ENCODE peak calls at places on chromosomes 6 and 20, in nine cellular contexts. One of them, this sample, is unnamed.

GRCh38 chr20:64029293-64030117 is 6.5 kb upstream of the C20orf204 start:
- DNase-seq in AG09309: no peak
- DNase-seq in right cardiac atrium: peak
- DNase-seq in lower lobe of right lung: no peak
- DNase-seq in brain microvascular endothelial cell: no peak
- DNase-seq in pancreas: no peak
- DNase-seq in astrocyte of the spinal cord: no peak
- DNase-seq in neuronal stem cell: no peak
- DNase-seq in Peyer's patch: no peak
- DNase-seq in this sample: no peak

GRCh38 chr20:62742979-62743776 is 34.5 kb downstream of the NTSR1 start:
- DNase-seq in AG09309: no peak
- DNase-seq in right cardiac atrium: peak
- DNase-seq in lower lobe of right lung: peak
- DNase-seq in brain microvascular endothelial cell: no peak
- DNase-seq in pancreas: no peak
- DNase-seq in astrocyte of the spinal cord: no peak
- DNase-seq in neuronal stem cell: no peak
- DNase-seq in Peyer's patch: no peak
- DNase-seq in this sample: no peak

GRCh38 chr6:144064402-144064830 is 31.0 kb downstream of the SF3B5 start:
- DNase-seq in AG09309: no peak
- DNase-seq in right cardiac atrium: peak
- DNase-seq in lower lobe of right lung: peak
- DNase-seq in brain microvascular endothelial cell: no peak
- DNase-seq in pancreas: peak
- DNase-seq in astrocyte of the spinal cord: no peak
- DNase-seq in neuronal stem cell: peak
- DNase-seq in Peyer's patch: peak
- DNase-seq in this sample: no peak

GRCh38 chr20:36824142-36824940 is 50.8 kb upstream of the DSN1 start:
- DNase-seq in AG09309: no peak
- DNase-seq in right cardiac atrium: no peak
- DNase-seq in lower lobe of right lung: no peak
- DNase-seq in brain microvascular endothelial cell: no peak
- DNase-seq in pancreas: no peak
- DNase-seq in astrocyte of the spinal cord: peak
- DNase-seq in neuronal stem cell: no peak
- DNase-seq in Peyer's patch: no peak
- DNase-seq in this sample: no peak

GRCh38 chr6:118371955-118372354 is 176.1 kb upstream of the PLN start:
- DNase-seq in AG09309: no peak
- DNase-seq in right cardiac atrium: no peak
- DNase-seq in lower lobe of right lung: no peak
- DNase-seq in brain microvascular endothelial cell: no peak
- DNase-seq in pancreas: no peak
- DNase-seq in astrocyte of the spinal cord: no peak
- DNase-seq in neuronal stem cell: no peak
- DNase-seq in Peyer's patch: no peak
- DNase-seq in this sample: no peak

GRCh38 chr6:16769131-16769985 is 8.1 kb upstream of the ATXN1 start:
- DNase-seq in AG09309: peak
- DNase-seq in right cardiac atrium: no peak
- DNase-seq in lower lobe of right lung: no peak
- DNase-seq in brain microvascular endothelial cell: peak
- DNase-seq in pancreas: peak
- DNase-seq in astrocyte of the spinal cord: peak
- DNase-seq in neuronal stem cell: no peak
- DNase-seq in Peyer's patch: no peak
- DNase-seq in this sample: no peak

GRCh38 chr20:721876-722275 is 46.3 kb upstream of the SCRT2 start:
- DNase-seq in AG09309: no peak
- DNase-seq in right cardiac atrium: no peak
- DNase-seq in lower lobe of right lung: no peak
- DNase-seq in brain microvascular endothelial cell: no peak
- DNase-seq in pancreas: no peak
- DNase-seq in astrocyte of the spinal cord: no peak
- DNase-seq in neuronal stem cell: no peak
- DNase-seq in Peyer's patch: peak
- DNase-seq in this sample: no peak

GRCh38 chr6:148681666-148682065 is 65.2 kb upstream of the UST start:
- DNase-seq in AG09309: no peak
- DNase-seq in right cardiac atrium: no peak
- DNase-seq in lower lobe of right lung: no peak
- DNase-seq in brain microvascular endothelial cell: no peak
- DNase-seq in pancreas: no peak
- DNase-seq in astrocyte of the spinal cord: no peak
- DNase-seq in neuronal stem cell: no peak
- DNase-seq in Peyer's patch: no peak
- DNase-seq in this sample: no peak

GRCh38 chr6:77292564-77293546 is 170.4 kb downstream of the HTR1B start:
- DNase-seq in AG09309: peak
- DNase-seq in right cardiac atrium: no peak
- DNase-seq in lower lobe of right lung: no peak
- DNase-seq in brain microvascular endothelial cell: peak
- DNase-seq in pancreas: no peak
- DNase-seq in astrocyte of the spinal cord: peak
- DNase-seq in neuronal stem cell: no peak
- DNase-seq in Peyer's patch: no peak
- DNase-seq in this sample: no peak

GRCh38 chr6:136822051-136822378 is 377 bp upstream of the PEX7 start:
- DNase-seq in AG09309: no peak
- DNase-seq in right cardiac atrium: no peak
- DNase-seq in lower lobe of right lung: peak
- DNase-seq in brain microvascular endothelial cell: no peak
- DNase-seq in pancreas: no peak
- DNase-seq in astrocyte of the spinal cord: no peak
- DNase-seq in neuronal stem cell: no peak
- DNase-seq in Peyer's patch: peak
- DNase-seq in this sample: no peak

GRCh38 chr20:22352019-22352418 is 232.4 kb downstream of the FOXA2 start:
- DNase-seq in AG09309: no peak
- DNase-seq in right cardiac atrium: no peak
- DNase-seq in lower lobe of right lung: no peak
- DNase-seq in brain microvascular endothelial cell: no peak
- DNase-seq in pancreas: peak
- DNase-seq in astrocyte of the spinal cord: no peak
- DNase-seq in neuronal stem cell: no peak
- DNase-seq in Peyer's patch: no peak
- DNase-seq in this sample: peak

GRCh38 chr6:33828764-33829731 is 25.2 kb upstream of the MLN start:
- DNase-seq in AG09309: no peak
- DNase-seq in right cardiac atrium: no peak
- DNase-seq in lower lobe of right lung: peak
- DNase-seq in brain microvascular endothelial cell: no peak
- DNase-seq in pancreas: no peak
- DNase-seq in astrocyte of the spinal cord: no peak
- DNase-seq in neuronal stem cell: no peak
- DNase-seq in Peyer's patch: no peak
- DNase-seq in this sample: no peak

GRCh38 chr6:30769088-30769852 is 24.9 kb upstream of the IER3 start:
- DNase-seq in AG09309: peak
- DNase-seq in right cardiac atrium: peak
- DNase-seq in lower lobe of right lung: peak
- DNase-seq in brain microvascular endothelial cell: peak
- DNase-seq in pancreas: peak
- DNase-seq in astrocyte of the spinal cord: peak
- DNase-seq in neuronal stem cell: no peak
- DNase-seq in Peyer's patch: peak
- DNase-seq in this sample: no peak

GRCh38 chr6:98467902-98468301 is 366.5 kb upstream of the POU3F2 start:
- DNase-seq in AG09309: no peak
- DNase-seq in right cardiac atrium: no peak
- DNase-seq in lower lobe of right lung: no peak
- DNase-seq in brain microvascular endothelial cell: no peak
- DNase-seq in pancreas: no peak
- DNase-seq in astrocyte of the spinal cord: no peak
- DNase-seq in neuronal stem cell: no peak
- DNase-seq in Peyer's patch: no peak
- DNase-seq in this sample: no peak

GRCh38 chr6:135251964-135252429 is 70.9 kb downstream of the MYB start:
- DNase-seq in AG09309: no peak
- DNase-seq in right cardiac atrium: no peak
- DNase-seq in lower lobe of right lung: no peak
- DNase-seq in brain microvascular endothelial cell: peak
- DNase-seq in pancreas: no peak
- DNase-seq in astrocyte of the spinal cord: peak
- DNase-seq in neuronal stem cell: no peak
- DNase-seq in Peyer's patch: no peak
- DNase-seq in this sample: no peak

GRCh38 chr20:4626228-4626627 is 95.5 kb upstream of the PRND start:
- DNase-seq in AG09309: no peak
- DNase-seq in right cardiac atrium: no peak
- DNase-seq in lower lobe of right lung: no peak
- DNase-seq in brain microvascular endothelial cell: no peak
- DNase-seq in pancreas: no peak
- DNase-seq in astrocyte of the spinal cord: no peak
- DNase-seq in neuronal stem cell: no peak
- DNase-seq in Peyer's patch: no peak
- DNase-seq in this sample: no peak

GRCh38 chr6:74734901-74735300 is 471.0 kb downstream of the COL12A1 start:
- DNase-seq in AG09309: no peak
- DNase-seq in right cardiac atrium: no peak
- DNase-seq in lower lobe of right lung: no peak
- DNase-seq in brain microvascular endothelial cell: no peak
- DNase-seq in pancreas: no peak
- DNase-seq in astrocyte of the spinal cord: no peak
- DNase-seq in neuronal stem cell: no peak
- DNase-seq in Peyer's patch: no peak
- DNase-seq in this sample: no peak

GRCh38 chr6:157675859-157676640 is 147.0 kb upstream of the SNX9 start:
- DNase-seq in AG09309: no peak
- DNase-seq in right cardiac atrium: no peak
- DNase-seq in lower lobe of right lung: no peak
- DNase-seq in brain microvascular endothelial cell: no peak
- DNase-seq in pancreas: no peak
- DNase-seq in astrocyte of the spinal cord: no peak
- DNase-seq in neuronal stem cell: no peak
- DNase-seq in Peyer's patch: no peak
- DNase-seq in this sample: no peak

GRCh38 chr6:157673596-157673995 is 149.4 kb upstream of the SNX9 start:
- DNase-seq in AG09309: no peak
- DNase-seq in right cardiac atrium: no peak
- DNase-seq in lower lobe of right lung: no peak
- DNase-seq in brain microvascular endothelial cell: no peak
- DNase-seq in pancreas: no peak
- DNase-seq in astrocyte of the spinal cord: no peak
- DNase-seq in neuronal stem cell: no peak
- DNase-seq in Peyer's patch: no peak
- DNase-seq in this sample: no peak

GRCh38 chr6:157672726-157673412 is 150.2 kb upstream of the SNX9 start:
- DNase-seq in AG09309: no peak
- DNase-seq in right cardiac atrium: peak
- DNase-seq in lower lobe of right lung: no peak
- DNase-seq in brain microvascular endothelial cell: no peak
- DNase-seq in pancreas: no peak
- DNase-seq in astrocyte of the spinal cord: no peak
- DNase-seq in neuronal stem cell: no peak
- DNase-seq in Peyer's patch: no peak
- DNase-seq in this sample: no peak

GRCh38 chr6:157677235-157677634 is 145.8 kb upstream of the SNX9 start:
- DNase-seq in AG09309: no peak
- DNase-seq in right cardiac atrium: no peak
- DNase-seq in lower lobe of right lung: no peak
- DNase-seq in brain microvascular endothelial cell: no peak
- DNase-seq in pancreas: no peak
- DNase-seq in astrocyte of the spinal cord: no peak
- DNase-seq in neuronal stem cell: no peak
- DNase-seq in Peyer's patch: no peak
- DNase-seq in this sample: no peak

GRCh38 chr6:157674061-157674460 is 149.0 kb upstream of the SNX9 start:
- DNase-seq in AG09309: no peak
- DNase-seq in right cardiac atrium: no peak
- DNase-seq in lower lobe of right lung: no peak
- DNase-seq in brain microvascular endothelial cell: no peak
- DNase-seq in pancreas: no peak
- DNase-seq in astrocyte of the spinal cord: no peak
- DNase-seq in neuronal stem cell: no peak
- DNase-seq in Peyer's patch: no peak
- DNase-seq in this sample: no peak
- H3K4me3 ChIP-seq in AG09309: no peak
- H3K4me3 ChIP-seq in right cardiac atrium: no peak
- H3K4me3 ChIP-seq in lower lobe of right lung: no peak
- H3K4me3 ChIP-seq in brain microvascular endothelial cell: no peak
- H3K4me3 ChIP-seq in pancreas: no peak
- H3K4me3 ChIP-seq in astrocyte of the spinal cord: no peak
- H3K4me3 ChIP-seq in neuronal stem cell: no peak
- H3K4me3 ChIP-seq in Peyer's patch: no peak
- H3K4me3 ChIP-seq in this sample: no peak

DNA sequence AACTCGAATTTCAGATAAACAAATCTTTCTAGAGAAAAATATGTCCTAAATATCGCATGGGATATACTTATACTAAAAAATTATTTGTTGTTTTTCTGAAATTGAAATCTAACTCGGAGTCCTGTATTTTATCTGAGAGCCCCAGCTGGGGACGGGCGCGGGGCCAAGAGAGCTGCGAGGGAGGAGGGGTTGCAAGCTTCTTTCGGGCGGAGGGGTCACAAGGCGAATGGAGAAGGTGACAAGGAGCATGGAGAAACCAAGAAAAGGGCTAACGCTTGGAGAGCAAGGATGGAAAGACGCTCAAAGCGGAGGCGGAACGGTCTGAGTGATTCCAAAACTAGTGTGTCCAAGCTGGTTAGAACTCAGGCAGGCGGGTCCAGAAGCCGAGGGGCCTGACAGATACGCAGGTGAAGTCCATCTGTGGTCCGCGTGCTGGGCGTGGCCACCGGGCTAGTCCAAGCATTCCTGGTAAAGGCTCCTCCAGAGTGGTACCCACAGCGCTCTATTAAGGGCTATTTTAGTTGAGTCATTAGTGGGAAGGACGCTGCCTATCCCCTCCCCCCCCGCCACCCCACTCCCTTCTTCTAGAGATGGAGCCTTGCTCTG is 41.5 kb upstream of the ZNFX1 start:
- DNase-seq in AG09309: no peak
- DNase-seq in right cardiac atrium: peak
- DNase-seq in lower lobe of right lung: no peak
- DNase-seq in brain microvascular endothelial cell: no peak
- DNase-seq in pancreas: no peak
- DNase-seq in astrocyte of the spinal cord: no peak
- DNase-seq in neuronal stem cell: no peak
- DNase-seq in Peyer's patch: no peak
- DNase-seq in this sample: no peak
- H3K4me3 ChIP-seq in AG09309: no peak
- H3K4me3 ChIP-seq in right cardiac atrium: peak
- H3K4me3 ChIP-seq in lower lobe of right lung: peak
- H3K4me3 ChIP-seq in brain microvascular endothelial cell: no peak
- H3K4me3 ChIP-seq in pancreas: peak
- H3K4me3 ChIP-seq in astrocyte of the spinal cord: no peak
- H3K4me3 ChIP-seq in neuronal stem cell: no peak
- H3K4me3 ChIP-seq in Peyer's patch: peak
- H3K4me3 ChIP-seq in this sample: peak

GRCh38 chr6:158558415-158559306 is 1.2 kb upstream of the TMEM181 start:
- DNase-seq in AG09309: no peak
- DNase-seq in right cardiac atrium: no peak
- DNase-seq in lower lobe of right lung: no peak
- DNase-seq in brain microvascular endothelial cell: no peak
- DNase-seq in pancreas: no peak
- DNase-seq in astrocyte of the spinal cord: no peak
- DNase-seq in neuronal stem cell: no peak
- DNase-seq in Peyer's patch: no peak
- DNase-seq in this sample: no peak
- H3K4me3 ChIP-seq in AG09309: no peak
- H3K4me3 ChIP-seq in right cardiac atrium: no peak
- H3K4me3 ChIP-seq in lower lobe of right lung: peak
- H3K4me3 ChIP-seq in brain microvascular endothelial cell: no peak
- H3K4me3 ChIP-seq in pancreas: no peak
- H3K4me3 ChIP-seq in astrocyte of the spinal cord: no peak
- H3K4me3 ChIP-seq in neuronal stem cell: no peak
- H3K4me3 ChIP-seq in Peyer's patch: no peak
- H3K4me3 ChIP-seq in this sample: no peak

GRCh38 chr20:21234816-21235215 is 68.3 kb upstream of the XRN2 start:
- DNase-seq in AG09309: no peak
- DNase-seq in right cardiac atrium: no peak
- DNase-seq in lower lobe of right lung: no peak
- DNase-seq in brain microvascular endothelial cell: no peak
- DNase-seq in pancreas: no peak
- DNase-seq in astrocyte of the spinal cord: no peak
- DNase-seq in neuronal stem cell: peak
- DNase-seq in Peyer's patch: no peak
- DNase-seq in this sample: no peak
- H3K4me3 ChIP-seq in AG09309: no peak
- H3K4me3 ChIP-seq in right cardiac atrium: no peak
- H3K4me3 ChIP-seq in lower lobe of right lung: no peak
- H3K4me3 ChIP-seq in brain microvascular endothelial cell: no peak
- H3K4me3 ChIP-seq in pancreas: no peak
- H3K4me3 ChIP-seq in astrocyte of the spinal cord: no peak
- H3K4me3 ChIP-seq in neuronal stem cell: no peak
- H3K4me3 ChIP-seq in Peyer's patch: no peak
- H3K4me3 ChIP-seq in this sample: no peak

This sample was measured in esophagus muscularis mucosa.